ENCODE peak calls at places on chromosome 13, in four cellular contexts. One of them, this sample, is unnamed.

GRCh38 chr13:59047546-59047945 is 1116.2 kb downstream of the DIAPH3 start:
- DNase-seq in psoas muscle: no peak
- DNase-seq in tibial artery: no peak
- DNase-seq in heart right ventricle: no peak
- DNase-seq in this sample: no peak

GRCh38 chr13:109336730-109337129 is 449.7 kb downstream of the IRS2 start:
- DNase-seq in psoas muscle: no peak
- DNase-seq in tibial artery: no peak
- DNase-seq in heart right ventricle: no peak
- DNase-seq in this sample: peak; percentile 98

GRCh38 chr13:29758591-29759114 is 91.8 kb downstream of the UBL3 start:
- DNase-seq in psoas muscle: peak; percentile 18
- DNase-seq in tibial artery: no peak
- DNase-seq in heart right ventricle: no peak
- DNase-seq in this sample: no peak

GRCh38 chr13:85243831-85244230 is 555.4 kb downstream of the SLITRK6 start:
- DNase-seq in psoas muscle: no peak
- DNase-seq in tibial artery: no peak
- DNase-seq in heart right ventricle: no peak
- DNase-seq in this sample: no peak

GRCh38 chr13:48493851-48494250 is 39.0 kb downstream of the RCBTB2 start:
- DNase-seq in psoas muscle: no peak
- DNase-seq in tibial artery: no peak
- DNase-seq in heart right ventricle: no peak
- DNase-seq in this sample: no peak

GRCh38 chr13:94057618-94058017 is 421.9 kb downstream of the DCT start:
- DNase-seq in psoas muscle: no peak
- DNase-seq in tibial artery: no peak
- DNase-seq in heart right ventricle: no peak
- DNase-seq in this sample: no peak

GRCh38 chr13:85497652-85498051 is 301.6 kb downstream of the SLITRK6 start:
- DNase-seq in psoas muscle: no peak
- DNase-seq in tibial artery: no peak
- DNase-seq in heart right ventricle: no peak
- DNase-seq in this sample: peak; percentile 95

GRCh38 chr13:71499235-71499634 is 367.8 kb downstream of the DACH1 start:
- DNase-seq in psoas muscle: no peak
- DNase-seq in tibial artery: no peak
- DNase-seq in heart right ventricle: no peak
- DNase-seq in this sample: no peak

GRCh38 chr13:25973085-25973484 is 78.7 kb downstream of the SHISA2 start:
- DNase-seq in psoas muscle: peak; percentile 14
- DNase-seq in tibial artery: no peak
- DNase-seq in heart right ventricle: no peak
- DNase-seq in this sample: no peak

GRCh38 chr13:94344126-94344863 is 135.2 kb downstream of the DCT start:
- DNase-seq in psoas muscle: no peak
- DNase-seq in tibial artery: no peak
- DNase-seq in heart right ventricle: no peak
- DNase-seq in this sample: no peak

GRCh38 chr13:105213512-105213911 is 1322.0 kb downstream of the EFNB2 start:
- DNase-seq in psoas muscle: no peak
- DNase-seq in tibial artery: no peak
- DNase-seq in heart right ventricle: no peak
- DNase-seq in this sample: no peak

GRCh38 chr13:46753917-46754316 is 43.0 kb downstream of the ESD start:
- DNase-seq in psoas muscle: no peak
- DNase-seq in tibial artery: no peak
- DNase-seq in heart right ventricle: no peak
- DNase-seq in this sample: no peak

GRCh38 chr13:62931901-62932883 is 1516.5 kb upstream of the PCDH20 start:
- DNase-seq in psoas muscle: no peak
- DNase-seq in tibial artery: no peak
- DNase-seq in heart right ventricle: no peak
- DNase-seq in this sample: no peak

GRCh38 chr13:33250594-33250993 is 35.0 kb downstream of the STARD13 start:
- DNase-seq in psoas muscle: no peak
- DNase-seq in tibial artery: no peak
- DNase-seq in heart right ventricle: no peak
- DNase-seq in this sample: no peak

GRCh38 chr13:20624213-20624612 is 57.3 kb downstream of the IFT88 start:
- DNase-seq in psoas muscle: no peak
- DNase-seq in tibial artery: no peak
- DNase-seq in heart right ventricle: no peak
- DNase-seq in this sample: no peak

GRCh38 chr13:40983269-40983668 is 35.8 kb downstream of the ELF1 start:
- DNase-seq in psoas muscle: no peak
- DNase-seq in tibial artery: no peak
- DNase-seq in heart right ventricle: no peak
- DNase-seq in this sample: no peak

DNA sequence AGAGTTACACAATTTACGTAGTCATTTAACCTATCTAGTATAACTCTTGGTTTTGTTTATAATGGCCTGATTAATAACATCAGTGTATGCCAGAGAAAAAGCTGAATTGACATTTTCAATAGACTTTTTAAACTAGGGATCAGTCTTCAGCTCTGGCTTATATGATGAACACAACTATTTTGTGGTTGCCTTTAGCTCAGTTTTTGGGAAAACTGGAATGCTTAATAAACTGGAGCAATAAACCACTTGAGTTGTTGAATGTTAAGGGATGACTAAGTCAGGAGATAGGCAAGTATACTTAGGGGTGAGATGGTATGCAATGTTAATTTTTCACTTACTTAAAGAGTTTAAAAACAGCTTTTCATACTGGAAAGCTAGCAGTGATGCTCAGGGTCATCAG is 2.3 kb downstream of the NDFIP2 start:
- DNase-seq in psoas muscle: no peak
- DNase-seq in tibial artery: no peak
- DNase-seq in heart right ventricle: no peak
- DNase-seq in this sample: no peak
- H3K27ac ChIP-seq in psoas muscle: no peak overlapping the region
- H3K27ac ChIP-seq in tibial artery: no peak overlapping the region
- H3K27ac ChIP-seq in heart right ventricle: no peak overlapping the region
- H3K27ac ChIP-seq in this sample: peak overlapping the region; percentile 54

GRCh38 chr13:74215420-74215819 is 81.2 kb upstream of the KLF12 start:
- DNase-seq in psoas muscle: no peak
- DNase-seq in tibial artery: no peak
- DNase-seq in heart right ventricle: no peak
- DNase-seq in this sample: no peak
- H3K27ac ChIP-seq in psoas muscle: no peak overlapping the region
- H3K27ac ChIP-seq in tibial artery: no peak overlapping the region
- H3K27ac ChIP-seq in heart right ventricle: no peak overlapping the region
- H3K27ac ChIP-seq in this sample: no peak overlapping the region

GRCh38 chr13:38685974-38686571 is 804 bp upstream of the FREM2 start:
- DNase-seq in psoas muscle: no peak
- DNase-seq in tibial artery: no peak
- DNase-seq in heart right ventricle: no peak
- DNase-seq in this sample: no peak

GRCh38 chr13:38688674-38689073 is 1.8 kb downstream of the FREM2 start:
- DNase-seq in psoas muscle: no peak
- DNase-seq in tibial artery: no peak
- DNase-seq in heart right ventricle: no peak
- DNase-seq in this sample: no peak

GRCh38 chr13:38686635-38687245 is at the start of gene FREM2:
- DNase-seq in psoas muscle: peak; percentile 20
- DNase-seq in tibial artery: no peak
- DNase-seq in heart right ventricle: no peak
- DNase-seq in this sample: no peak

GRCh38 chr13:38690231-38690630 is 3.4 kb downstream of the FREM2 start:
- DNase-seq in psoas muscle: no peak
- DNase-seq in tibial artery: no peak
- DNase-seq in heart right ventricle: no peak
- DNase-seq in this sample: no peak

GRCh38 chr13:38687246-38688229 is 661 bp downstream of the FREM2 start:
- DNase-seq in psoas muscle: no peak
- DNase-seq in tibial artery: no peak
- DNase-seq in heart right ventricle: no peak
- DNase-seq in this sample: no peak
- H3K27ac ChIP-seq in psoas muscle: peak overlapping the region; percentile 63
- H3K27ac ChIP-seq in tibial artery: no peak overlapping the region
- H3K27ac ChIP-seq in heart right ventricle: no peak overlapping the region
- H3K27ac ChIP-seq in this sample: no peak overlapping the region

GRCh38 chr13:100666124-100666523 is 8.5 kb downstream of the TMTC4 start:
- DNase-seq in psoas muscle: no peak
- DNase-seq in tibial artery: no peak
- DNase-seq in heart right ventricle: no peak
- DNase-seq in this sample: no peak
- H3K27ac ChIP-seq in psoas muscle: no peak overlapping the region
- H3K27ac ChIP-seq in tibial artery: no peak overlapping the region
- H3K27ac ChIP-seq in heart right ventricle: no peak overlapping the region
- H3K27ac ChIP-seq in this sample: no peak overlapping the region

This sample was measured in SJSA1.